ENCODE peak calls at places on chromosomes 5 and 9, in ten cellular contexts. E is Peyer's patch; I is GM23248; Y is A549; L is PC-9; R is CD4-positive, alpha-beta T cell; U is BE2C; J is tibial artery; O is IMR-90; S is CD8-positive, alpha-beta T cell. C is an unnamed sample. For H3K9me3, the result is how much of the 10 kb centered on the place peaks cover.

GRCh38 chr5:66963559-66963971 is 233.0 kb downstream of the CD180 start:
- DNase-seq in E (no peak), I (peak), Y (no peak), L (peak), R (no peak), U (no peak), J (no peak), O (peak), S (no peak), C (no peak)

GRCh38 chr5:16888694-16889124 is 47.4 kb downstream of the MYO10 start:
- DNase-seq in E (no peak), I (peak), Y (peak), L (peak), R (no peak), U (no peak), J (no peak), O (peak), S (no peak), C (no peak)

GRCh38 chr9:91992636-91993035 is 42.6 kb upstream of the ROR2 start:
- DNase-seq in E (no peak), I (peak), Y (peak), L (no peak), R (no peak), U (no peak), J (no peak), O (peak), S (no peak), C (no peak)

GRCh38 chr5:126233256-126233655 is 190.0 kb upstream of the GRAMD2B start:
- DNase-seq in E (no peak), I (no peak), Y (no peak), L (no peak), R (no peak), U (no peak), J (no peak), O (no peak), S (no peak), C (no peak)

GRCh38 chr5:10320793-10321192 is 13.1 kb upstream of the CMBL start:
- DNase-seq in E (peak), I (no peak), Y (no peak), L (no peak), R (no peak), U (no peak), J (peak), O (no peak), S (no peak), C (peak)

GRCh38 chr5:134149571-134150303 is 27.0 kb downstream of the SKP1 start:
- DNase-seq in E (no peak), I (peak), Y (no peak), L (peak), R (no peak), U (no peak), J (no peak), O (peak), S (no peak), C (no peak)

GRCh38 chr9:69134412-69134811 is 39.7 kb upstream of the TJP2 start:
- DNase-seq in E (peak), I (no peak), Y (no peak), L (no peak), R (no peak), U (no peak), J (no peak), O (no peak), S (no peak), C (no peak)

GRCh38 chr9:76873821-76874220 is 32.1 kb downstream of the PRUNE2 start:
- DNase-seq in E (no peak), I (peak), Y (no peak), L (no peak), R (no peak), U (peak), J (no peak), O (no peak), S (no peak), C (no peak)

GRCh38 chr9:134182554-134183219 is 18.3 kb upstream of the RNU6ATAC start:
- DNase-seq in E (no peak), I (no peak), Y (peak), L (no peak), R (no peak), U (no peak), J (peak), O (peak), S (no peak), C (peak)

GRCh38 chr5:66436721-66437120 is 159.5 kb upstream of the MAST4 start:
- DNase-seq in E (no peak), I (peak), Y (peak), L (no peak), R (no peak), U (peak), J (no peak), O (no peak), S (no peak), C (no peak)

GRCh38 chr9:78383130-78383529 is 86.2 kb downstream of the PSAT1 start:
- DNase-seq in E (no peak), I (peak), Y (peak), L (no peak), R (no peak), U (no peak), J (no peak), O (peak), S (no peak), C (no peak)

GRCh38 chr5:71747182-71747581 is 28.1 kb downstream of the CARTPT start:
- DNase-seq in E (no peak), I (no peak), Y (no peak), L (no peak), R (no peak), U (no peak), J (no peak), O (no peak), S (no peak), C (no peak)

GRCh38 chr9:132762896-132763295 is 92.6 kb downstream of the GTF3C4 start:
- DNase-seq in E (peak), I (no peak), Y (no peak), L (no peak), R (no peak), U (no peak), J (no peak), O (no peak), S (no peak), C (no peak)

GRCh38 chr5:91110709-91111108 is 272.4 kb downstream of the ARRDC3 start:
- DNase-seq in E (no peak), I (peak), Y (no peak), L (no peak), R (no peak), U (no peak), J (no peak), O (peak), S (no peak), C (no peak)

GRCh38 chr5:67028371-67028770 is 168.2 kb downstream of the CD180 start:
- DNase-seq in E (no peak), I (peak), Y (no peak), L (no peak), R (no peak), U (no peak), J (no peak), O (no peak), S (no peak), C (no peak)

GRCh38 chr9:125422853-125423252 is 161.2 kb downstream of the GAPVD1 start:
- DNase-seq in E (no peak), I (no peak), Y (no peak), L (no peak), R (no peak), U (no peak), J (no peak), O (no peak), S (no peak), C (no peak)

GRCh38 chr9:15295761-15296405 is 11.1 kb downstream of the TTC39B start:
- DNase-seq in E (peak), I (peak), Y (no peak), L (peak), R (no peak), U (no peak), J (no peak), O (peak), S (no peak), C (no peak)

GRCh38 chr9:135349212-135349962 is 130.2 kb upstream of the PPP1R26 start:
- DNase-seq in E (no peak), I (no peak), Y (no peak), L (no peak), R (no peak), U (no peak), J (no peak), O (no peak), S (no peak), C (no peak)

GRCh38 chr5:448766-449090 is 5.8 kb downstream of the EXOC3 start:
- DNase-seq in E (no peak), I (no peak), Y (no peak), L (no peak), R (no peak), U (no peak), J (no peak), O (no peak), S (no peak), C (no peak)

GRCh38 chr5:169097374-169097831 is 203.5 kb downstream of the SLIT3 start:
- DNase-seq in E (no peak), I (peak), Y (no peak), L (no peak), R (no peak), U (no peak), J (no peak), O (peak), S (no peak), C (no peak)

GRCh38 chr5:137752873-137753226 is 1.3 kb downstream of the HNRNPA0 start:
- DNase-seq in E (peak), I (no peak), Y (peak), L (no peak), R (no peak), U (no peak), J (no peak), O (no peak), S (no peak), C (no peak)

GRCh38 chr9:127918201-127919107 is 1.6 kb upstream of the ST6GALNAC4 start:
- DNase-seq in E (peak), I (peak), Y (peak), L (peak), R (no peak), U (peak), J (no peak), O (no peak), S (no peak), C (peak)

GRCh38 chr9:37949576-37949975 is 45.6 kb upstream of the SLC25A51 start:
- DNase-seq in E (no peak), I (peak), Y (peak), L (no peak), R (no peak), U (no peak), J (no peak), O (no peak), S (no peak), C (no peak)

GRCh38 chr5:21680196-21680595 is 1172.9 kb downstream of the CDH12 start:
- DNase-seq in E (no peak), I (peak), Y (peak), L (no peak), R (no peak), U (no peak), J (no peak), O (peak), S (no peak), C (no peak)

GRCh38 chr9:19967567-19968459 is 179.0 kb upstream of the SLC24A2 start:
- DNase-seq in E (no peak), I (no peak), Y (no peak), L (no peak), R (no peak), U (no peak), J (no peak), O (no peak), S (no peak), C (no peak)

GRCh38 chr5:144594919-144595318 is 424.2 kb downstream of the KCTD16 start:
- DNase-seq in E (no peak), I (no peak), Y (no peak), L (no peak), R (no peak), U (no peak), J (no peak), O (no peak), S (no peak), C (no peak)

GRCh38 chr9:107246259-107247254 is 36.5 kb upstream of the RAD23B start:
- DNase-seq in E (no peak), I (peak), Y (peak), L (no peak), R (no peak), U (peak), J (no peak), O (peak), S (no peak), C (no peak)

GRCh38 chr9:134344068-134344820 is 18.0 kb downstream of the RXRA start:
- DNase-seq in E (peak), I (no peak), Y (no peak), L (no peak), R (no peak), U (no peak), J (peak), O (peak), S (peak), C (no peak)

GRCh38 chr5:155001523-155001922 is 12.0 kb upstream of the KIF4B start:
- DNase-seq in E (no peak), I (no peak), Y (no peak), L (no peak), R (no peak), U (no peak), J (no peak), O (no peak), S (no peak), C (no peak)

GRCh38 chr9:119052339-119053030 is 316.8 kb downstream of the BRINP1 start:
- DNase-seq in E (no peak), I (no peak), Y (no peak), L (no peak), R (no peak), U (no peak), J (peak), O (no peak), S (no peak), C (no peak)

GRCh38 chr5:60382761-60383160 is 317.2 kb downstream of the DEPDC1B start:
- DNase-seq in E (no peak), I (peak), Y (peak), L (no peak), R (no peak), U (no peak), J (no peak), O (peak), S (no peak), C (no peak)

GRCh38 chr5:179182601-179183000 is 122.4 kb downstream of the ZNF354C start:
- DNase-seq in E (no peak), I (no peak), Y (no peak), L (no peak), R (no peak), U (no peak), J (no peak), O (no peak), S (no peak), C (no peak)

GRCh38 chr5:179181988-179182387 is 121.8 kb downstream of the ZNF354C start:
- DNase-seq in E (no peak), I (no peak), Y (no peak), L (no peak), R (no peak), U (no peak), J (no peak), O (no peak), S (no peak), C (no peak)

GRCh38 chr5:179184521-179185050 is 124.4 kb downstream of the ZNF354C start:
- DNase-seq in E (no peak), I (no peak), Y (no peak), L (no peak), R (no peak), U (no peak), J (no peak), O (no peak), S (no peak), C (no peak)

GRCh38 chr5:179185256-179186091 is 125.3 kb downstream of the ZNF354C start:
- DNase-seq in E (no peak), I (no peak), Y (no peak), L (no peak), R (no peak), U (peak), J (no peak), O (no peak), S (no peak), C (no peak)

GRCh38 chr5:179183481-179183880 is 123.3 kb downstream of the ZNF354C start:
- DNase-seq in E (no peak), I (no peak), Y (no peak), L (no peak), R (no peak), U (no peak), J (no peak), O (no peak), S (no peak), C (no peak)
- H3K9me3 ChIP-seq in E (under half), I (under half), Y (under half), L (under half), R (under half), U (under half), J (under half), O (under half), S (under half), C (under half)

GRCh38 chr9:111531716-111532115 is 6.7 kb downstream of the ZNF483 start:
- DNase-seq in E (no peak), I (no peak), Y (no peak), L (no peak), R (no peak), U (no peak), J (no peak), O (no peak), S (no peak), C (no peak)
- H3K9me3 ChIP-seq in E (under half), I (under half), Y (under half), L (under half), R (under half), U (under half), J (under half), O (under half), S (under half), C (under half)

GRCh38 chr5:85488295-85488694 is 1103.6 kb upstream of the EDIL3 start:
- DNase-seq in E (no peak), I (no peak), Y (no peak), L (no peak), R (no peak), U (no peak), J (no peak), O (no peak), S (no peak), C (no peak)
- H3K9me3 ChIP-seq in E (under half), I (under half), Y (under half), L (under half), R (under half), U (under half), J (under half), O (under half), S (under half), C (under half)

DNA sequence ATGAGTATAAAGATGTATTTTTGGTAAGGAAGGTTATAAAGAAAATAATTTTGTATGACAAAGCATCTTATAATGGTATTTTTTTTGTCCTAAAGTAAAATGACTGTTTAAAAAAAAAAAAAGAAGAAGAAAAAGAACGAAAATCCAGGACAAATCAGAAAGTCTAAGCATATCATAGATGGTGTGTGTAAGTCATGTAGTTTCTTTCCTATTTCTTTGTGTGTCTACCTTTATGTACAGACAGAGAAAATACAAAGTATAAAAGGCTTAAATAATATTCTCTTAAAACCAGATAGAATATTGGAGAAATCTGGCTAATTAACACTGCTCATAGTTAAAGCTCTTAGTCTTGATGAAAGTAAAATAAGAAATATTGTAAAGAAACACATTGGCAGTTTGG is 7.7 kb downstream of the RIGI start:
- DNase-seq in E (no peak), I (no peak), Y (no peak), L (no peak), R (no peak), U (no peak), J (no peak), O (no peak), S (no peak), C (no peak)
- H3K9me3 ChIP-seq in E (under half), I (under half), Y (under half), L (under half), R (under half), U (under half), J (under half), O (under half), S (under half), C (under half)

GRCh38 chr5:25862276-25862675 is 1176.1 kb downstream of the CDH9 start:
- DNase-seq in E (no peak), I (no peak), Y (peak), L (no peak), R (no peak), U (peak), J (no peak), O (no peak), S (no peak), C (no peak)

GRCh38 chr5:25858019-25858418 is 1180.4 kb downstream of the CDH9 start:
- DNase-seq in E (no peak), I (no peak), Y (peak), L (no peak), R (no peak), U (peak), J (no peak), O (no peak), S (no peak), C (no peak)

GRCh38 chr5:25863811-25864210 is 1174.6 kb downstream of the CDH9 start:
- DNase-seq in E (no peak), I (no peak), Y (no peak), L (no peak), R (no peak), U (no peak), J (no peak), O (no peak), S (no peak), C (no peak)
- H3K9me3 ChIP-seq in E (under half), I (under half), Y (under half), L (under half), R (under half), U (under half), J (under half), O (under half), S (under half), C (under half)

GRCh38 chr5:141236516-141237313 is 8.5 kb upstream of the PCDHB15 start:
- DNase-seq in E (no peak), I (no peak), Y (no peak), L (no peak), R (no peak), U (no peak), J (no peak), O (no peak), S (no peak), C (no peak)
- H3K9me3 ChIP-seq in E (half or more), I (under half), Y (under half), L (under half), R (half or more), U (under half), J (half or more), O (under half), S (under half), C (under half)

GRCh38 chr5:178320281-178320855 is 87.8 kb upstream of the PHYKPL start:
- DNase-seq in E (no peak), I (no peak), Y (no peak), L (no peak), R (no peak), U (no peak), J (no peak), O (no peak), S (no peak), C (no peak)
- H3K9me3 ChIP-seq in E (under half), I (under half), Y (under half), L (under half), R (under half), U (under half), J (under half), O (under half), S (under half), C (under half)